ENCODE peak calls at places on chromosomes 7 and 10, in seven cellular contexts. W, R, L, E, F, G and N are unnamed samples.

GRCh38 chr7:39589323-39590111 is 23.3 kb downstream of the YAE1 start:
- DNase-seq in W (no peak), R (peak; percentile 47), L (peak; percentile 99), E (no peak), F (no peak), G (peak; percentile 56), N (no peak)

GRCh38 chr7:24783731-24784130 is 26.5 kb upstream of the GSDME start:
- DNase-seq in W (no peak), R (no peak), L (no peak), E (no peak), F (no peak), G (no peak), N (no peak)

GRCh38 chr7:132298782-132299181 is 277.5 kb downstream of the PLXNA4 start:
- DNase-seq in W (peak; percentile 34), R (peak; percentile 24), L (no peak), E (no peak), F (peak; percentile 11), G (no peak), N (no peak)

GRCh38 chr7:2374401-2374800 is 19.8 kb downstream of the EIF3B start:
- DNase-seq in W (no peak), R (no peak), L (no peak), E (no peak), F (no peak), G (no peak), N (no peak)

GRCh38 chr7:119465798-119466305 is 807.1 kb upstream of the KCND2 start:
- DNase-seq in W (no peak), R (no peak), L (no peak), E (no peak), F (no peak), G (no peak), N (no peak)

GRCh38 chr7:149196151-149196704 is 882 bp downstream of the ZNF282 start:
- DNase-seq in W (peak; percentile 24), R (peak; percentile 18), L (no peak), E (no peak), F (no peak), G (no peak), N (no peak)

GRCh38 chr7:155214328-155214986 is 83.2 kb upstream of the INSIG1 start:
- DNase-seq in W (peak; percentile 73), R (no peak), L (peak; percentile 69), E (no peak), F (no peak), G (no peak), N (no peak)

GRCh38 chr10:21954132-21954531 is 49.4 kb downstream of the DNAJC1 start:
- DNase-seq in W (no peak), R (no peak), L (no peak), E (no peak), F (no peak), G (no peak), N (no peak)

GRCh38 chr7:76507723-76508406 is 2.5 kb upstream of the UPK3B start:
- DNase-seq in W (no peak), R (peak; percentile 48), L (peak; percentile 35), E (peak; percentile 9), F (no peak), G (no peak), N (no peak)

GRCh38 chr10:43594944-43595589 is 11.2 kb upstream of the ZNF485 start:
- DNase-seq in W (no peak), R (no peak), L (no peak), E (no peak), F (no peak), G (peak; percentile 26), N (no peak)

GRCh38 chr7:43784030-43785001 is 25.8 kb downstream of the BLVRA start:
- DNase-seq in W (no peak), R (no peak), L (no peak), E (no peak), F (no peak), G (no peak), N (no peak)

GRCh38 chr7:99030951-99031350 is 113.0 kb downstream of the SMURF1 start:
- DNase-seq in W (no peak), R (no peak), L (no peak), E (no peak), F (no peak), G (no peak), N (no peak)

GRCh38 chr10:124020871-124021823 is 72.3 kb downstream of the CHST15 start:
- DNase-seq in W (no peak), R (no peak), L (no peak), E (no peak), F (no peak), G (no peak), N (peak; percentile 51)

GRCh38 chr10:131141207-131141606 is 170.3 kb downstream of the TCERG1L start:
- DNase-seq in W (no peak), R (no peak), L (no peak), E (no peak), F (no peak), G (no peak), N (no peak)

GRCh38 chr7:2800923-2801682 is 43.0 kb downstream of the GNA12 start:
- DNase-seq in W (no peak), R (no peak), L (no peak), E (no peak), F (no peak), G (no peak), N (no peak)

GRCh38 chr10:8389630-8390029 is 335.1 kb downstream of the GATA3 start:
- DNase-seq in W (no peak), R (peak; percentile 86), L (peak; percentile 98), E (no peak), F (no peak), G (no peak), N (no peak)

GRCh38 chr10:133453516-133454203 is at the start of gene SCART1:
- DNase-seq in W (no peak), R (no peak), L (no peak), E (no peak), F (no peak), G (peak; percentile 63), N (no peak)

GRCh38 chr10:109972372-109973001 is 35.3 kb upstream of the ADD3 start:
- DNase-seq in W (no peak), R (no peak), L (no peak), E (no peak), F (no peak), G (no peak), N (no peak)

GRCh38 chr10:99694171-99694570 is 34.9 kb downstream of the ENTPD7 start:
- DNase-seq in W (no peak), R (no peak), L (peak; percentile 35), E (no peak), F (peak; percentile 80), G (no peak), N (no peak)

GRCh38 chr7:152848026-152848425 is 88.5 kb downstream of the ACTR3B start:
- DNase-seq in W (no peak), R (no peak), L (no peak), E (no peak), F (no peak), G (no peak), N (no peak)

GRCh38 chr10:125103466-125104377 is 56.6 kb downstream of the CTBP2 start:
- DNase-seq in W (no peak), R (no peak), L (no peak), E (no peak), F (no peak), G (no peak), N (no peak)

GRCh38 chr7:68770649-68771048 is 827.6 kb upstream of the AUTS2 start:
- DNase-seq in W (peak; percentile 66), R (no peak), L (no peak), E (no peak), F (no peak), G (no peak), N (peak; percentile 75)

GRCh38 chr10:31808258-31809218 is 120.1 kb downstream of the ARHGAP12 start:
- DNase-seq in W (peak; percentile 38), R (peak; percentile 56), L (no peak), E (no peak), F (peak; percentile 68), G (peak; percentile 12), N (peak; percentile 33)

GRCh38 chr10:47290338-47290737 is 9.7 kb upstream of the GDF10 start:
- DNase-seq in W (no peak), R (no peak), L (no peak), E (no peak), F (no peak), G (no peak), N (no peak)

GRCh38 chr10:69045441-69046300 is 42.2 kb upstream of the SRGN start:
- DNase-seq in W (no peak), R (no peak), L (peak; percentile 80), E (no peak), F (no peak), G (peak; percentile 68), N (no peak)